ENCODE peak calls at places on chromosome 1, in six cellular contexts. One of them, this sample, is unnamed.

GRCh38 chr1:152461544-152461943 is 47.5 kb upstream of the CRNN start:
- DNase-seq in stimulated activated CD4-positive, alpha-beta T cell treated with anti-CD3 and anti-CD28 coated beads, Interleukin-15, amount 100 ng/mL, for 1 hour: peak
- DNase-seq in RCC 7860: peak
- DNase-seq in GM12891: no peak
- DNase-seq in NCI-H510A: no peak
- DNase-seq in progenitor cell of endocrine pancreas: no peak
- DNase-seq in this sample: no peak

GRCh38 chr1:146039844-146040194 is 18.3 kb upstream of the HJV start:
- DNase-seq in stimulated activated CD4-positive, alpha-beta T cell treated with anti-CD3 and anti-CD28 coated beads, Interleukin-15, amount 100 ng/mL, for 1 hour: no peak
- DNase-seq in RCC 7860: no peak
- DNase-seq in GM12891: no peak
- DNase-seq in NCI-H510A: no peak
- DNase-seq in progenitor cell of endocrine pancreas: no peak
- DNase-seq in this sample: no peak

GRCh38 chr1:239844833-239845232 is 246.8 kb upstream of the FMN2 start:
- DNase-seq in stimulated activated CD4-positive, alpha-beta T cell treated with anti-CD3 and anti-CD28 coated beads, Interleukin-15, amount 100 ng/mL, for 1 hour: no peak
- DNase-seq in RCC 7860: no peak
- DNase-seq in GM12891: no peak
- DNase-seq in NCI-H510A: no peak
- DNase-seq in progenitor cell of endocrine pancreas: no peak
- DNase-seq in this sample: no peak

GRCh38 chr1:36692465-36692864 is 209.8 kb upstream of the CSF3R start:
- DNase-seq in stimulated activated CD4-positive, alpha-beta T cell treated with anti-CD3 and anti-CD28 coated beads, Interleukin-15, amount 100 ng/mL, for 1 hour: no peak
- DNase-seq in RCC 7860: no peak
- DNase-seq in GM12891: no peak
- DNase-seq in NCI-H510A: no peak
- DNase-seq in progenitor cell of endocrine pancreas: no peak
- DNase-seq in this sample: no peak

GRCh38 chr1:203219171-203219570 is 10.3 kb downstream of the CHIT1 start:
- DNase-seq in stimulated activated CD4-positive, alpha-beta T cell treated with anti-CD3 and anti-CD28 coated beads, Interleukin-15, amount 100 ng/mL, for 1 hour: no peak
- DNase-seq in RCC 7860: no peak
- DNase-seq in GM12891: no peak
- DNase-seq in NCI-H510A: no peak
- DNase-seq in progenitor cell of endocrine pancreas: no peak
- DNase-seq in this sample: no peak

GRCh38 chr1:51963592-51964308 is 26.8 kb downstream of the RAB3B start:
- DNase-seq in stimulated activated CD4-positive, alpha-beta T cell treated with anti-CD3 and anti-CD28 coated beads, Interleukin-15, amount 100 ng/mL, for 1 hour: no peak
- DNase-seq in RCC 7860: no peak
- DNase-seq in GM12891: no peak
- DNase-seq in NCI-H510A: no peak
- DNase-seq in progenitor cell of endocrine pancreas: no peak
- DNase-seq in this sample: no peak

GRCh38 chr1:21662426-21663250 is 6.5 kb downstream of the RAP1GAP start:
- DNase-seq in stimulated activated CD4-positive, alpha-beta T cell treated with anti-CD3 and anti-CD28 coated beads, Interleukin-15, amount 100 ng/mL, for 1 hour: no peak
- DNase-seq in RCC 7860: no peak
- DNase-seq in GM12891: no peak
- DNase-seq in NCI-H510A: no peak
- DNase-seq in progenitor cell of endocrine pancreas: no peak
- DNase-seq in this sample: no peak

GRCh38 chr1:201791775-201792166 is 37.2 kb upstream of the IPO9 start:
- DNase-seq in stimulated activated CD4-positive, alpha-beta T cell treated with anti-CD3 and anti-CD28 coated beads, Interleukin-15, amount 100 ng/mL, for 1 hour: no peak
- DNase-seq in RCC 7860: peak
- DNase-seq in GM12891: no peak
- DNase-seq in NCI-H510A: no peak
- DNase-seq in progenitor cell of endocrine pancreas: no peak
- DNase-seq in this sample: peak

GRCh38 chr1:13593511-13594131 is 10.0 kb downstream of the PDPN start:
- DNase-seq in stimulated activated CD4-positive, alpha-beta T cell treated with anti-CD3 and anti-CD28 coated beads, Interleukin-15, amount 100 ng/mL, for 1 hour: no peak
- DNase-seq in RCC 7860: no peak
- DNase-seq in GM12891: no peak
- DNase-seq in NCI-H510A: no peak
- DNase-seq in progenitor cell of endocrine pancreas: no peak
- DNase-seq in this sample: no peak